ENCODE peak calls at places on chromosome 16, in eight cellular contexts. O is lower lobe of right lung, E is left ventricle myocardium inferior, M is kidney epithelial cell, G is ascending aorta, A is Peyer's patch, U is fibroblast of the aortic adventitia, X is pancreas. S is an unnamed sample.

GRCh38 chr16:77944631-77945030 is 77.7 kb upstream of the CLEC3A start:
- DNase-seq in O (no peak), E (no peak), M (no peak), G (no peak), A (no peak), U (no peak), X (no peak), S (no peak)

GRCh38 chr16:66357523-66357928 is 9.0 kb upstream of the CDH5 start:
- DNase-seq in O (no peak), E (no peak), M (peak), G (peak), A (peak), U (peak), X (no peak), S (peak)

GRCh38 chr16:76222087-76222486 is 55.1 kb upstream of the CNTNAP4 start:
- DNase-seq in O (no peak), E (no peak), M (no peak), G (no peak), A (no peak), U (no peak), X (no peak), S (no peak)

GRCh38 chr16:64687089-64687488 is 434.8 kb downstream of the CDH11 start:
- DNase-seq in O (no peak), E (no peak), M (no peak), G (no peak), A (no peak), U (no peak), X (no peak), S (no peak)

GRCh38 chr16:73768786-73769203 is 527.8 kb upstream of the PSMD7 start:
- DNase-seq in O (no peak), E (no peak), M (no peak), G (peak), A (no peak), U (peak), X (no peak), S (no peak)

GRCh38 chr16:16857603-16858283 is 478.8 kb downstream of the NPIPA7 start:
- DNase-seq in O (no peak), E (no peak), M (no peak), G (no peak), A (no peak), U (no peak), X (no peak), S (no peak)

GRCh38 chr16:85857406-85857805 is 41.6 kb upstream of the IRF8 start:
- DNase-seq in O (no peak), E (no peak), M (no peak), G (no peak), A (peak), U (no peak), X (no peak), S (no peak)

GRCh38 chr16:9847146-9847545 is 335.1 kb downstream of the GRIN2A start:
- DNase-seq in O (no peak), E (no peak), M (no peak), G (no peak), A (no peak), U (no peak), X (no peak), S (no peak)

GRCh38 chr16:58492735-58493134 is 7.2 kb upstream of the NDRG4 start:
- DNase-seq in O (no peak), E (no peak), M (no peak), G (no peak), A (no peak), U (no peak), X (no peak), S (no peak)

GRCh38 chr16:72848759-72849664 is 198.9 kb downstream of the ZFHX3 start:
- DNase-seq in O (peak), E (peak), M (peak), G (peak), A (peak), U (peak), X (peak), S (peak)

GRCh38 chr16:74743045-74743667 is 31.5 kb downstream of the FA2H start:
- DNase-seq in O (no peak), E (no peak), M (no peak), G (no peak), A (no peak), U (no peak), X (no peak), S (no peak)

GRCh38 chr16:87324411-87325275 is 7.5 kb upstream of the C16orf95 start:
- DNase-seq in O (no peak), E (no peak), M (no peak), G (peak), A (peak), U (peak), X (no peak), S (no peak)

GRCh38 chr16:57871457-57871856 is 69.2 kb upstream of the KIFC3 start:
- DNase-seq in O (no peak), E (no peak), M (no peak), G (no peak), A (no peak), U (peak), X (no peak), S (peak)

GRCh38 chr16:87963400-87963799 is 12.2 kb downstream of the BANP start:
- DNase-seq in O (no peak), E (no peak), M (peak), G (no peak), A (no peak), U (peak), X (no peak), S (peak)

GRCh38 chr16:81767987-81768592 is 11.0 kb upstream of the PLCG2 start:
- DNase-seq in O (no peak), E (no peak), M (no peak), G (no peak), A (no peak), U (no peak), X (peak), S (no peak)

GRCh38 chr16:54286330-54287017 is at the start of gene IRX3:
- DNase-seq in O (peak), E (peak), M (peak), G (peak), A (peak), U (peak), X (peak), S (peak)

GRCh38 chr16:86424413-86424812 is 85.9 kb upstream of the FOXF1 start:
- DNase-seq in O (no peak), E (no peak), M (no peak), G (no peak), A (no peak), U (peak), X (no peak), S (no peak)

GRCh38 chr16:64417711-64418227 is 704.1 kb downstream of the CDH11 start:
- DNase-seq in O (no peak), E (no peak), M (no peak), G (no peak), A (no peak), U (peak), X (no peak), S (peak)

GRCh38 chr16:21060027-21060510 is 90.6 kb downstream of the DNAH3 start:
- DNase-seq in O (no peak), E (no peak), M (no peak), G (no peak), A (no peak), U (no peak), X (no peak), S (no peak)

GRCh38 chr16:78198299-78198698 is 98.8 kb downstream of the WWOX start:
- DNase-seq in O (no peak), E (no peak), M (no peak), G (no peak), A (no peak), U (no peak), X (no peak), S (no peak)

GRCh38 chr16:9706217-9706616 is 476.0 kb downstream of the GRIN2A start:
- DNase-seq in O (no peak), E (no peak), M (no peak), G (no peak), A (no peak), U (peak), X (no peak), S (no peak)

GRCh38 chr16:12802048-12802447 is 1.6 kb downstream of the CPPED1 start:
- DNase-seq in O (no peak), E (no peak), M (no peak), G (no peak), A (no peak), U (no peak), X (no peak), S (no peak)
- H3K4me3 ChIP-seq in O (peak), E (peak), M (peak), G (no peak), A (peak), U (no peak), X (no peak), S (no peak)

DNA sequence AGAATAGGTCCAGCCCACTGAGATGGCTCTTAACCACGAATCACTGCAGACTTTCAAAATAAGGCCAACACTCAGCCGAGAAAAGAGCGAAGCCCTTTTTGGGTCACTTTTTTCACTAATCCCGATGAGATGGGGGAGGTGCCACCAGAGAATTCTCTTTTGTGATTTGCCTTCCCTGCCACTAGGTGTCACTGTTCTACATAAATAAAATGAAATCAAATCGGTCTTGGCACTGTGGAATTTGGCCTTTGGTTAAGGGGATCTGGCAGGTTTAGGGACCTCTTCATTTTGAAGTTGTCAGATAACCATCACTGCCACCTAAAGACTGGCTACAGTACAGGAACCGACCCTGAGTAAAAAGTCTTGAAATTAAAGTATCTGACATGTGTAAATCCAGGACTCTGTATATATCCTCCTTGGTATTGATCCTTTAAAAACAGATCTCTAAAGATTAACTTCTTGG is 147.0 kb downstream of the HS3ST4 start:
- DNase-seq in O (no peak), E (no peak), M (peak), G (no peak), A (no peak), U (peak), X (peak), S (peak)
- TF ChIP-seq CTCF in O (peak), E (peak), M (peak), G (peak), A (peak), U (peak), X (peak), S (peak)

GRCh38 chr16:35314298-35314697 is 1854.9 kb downstream of the TP53TG3F start:
- DNase-seq in O (no peak), E (no peak), M (no peak), G (no peak), A (no peak), U (no peak), X (no peak), S (no peak)
- H3K4me3 ChIP-seq in O (no peak), E (no peak), M (no peak), G (no peak), A (no peak), U (no peak), X (no peak), S (no peak)

GRCh38 chr16:47458331-47458730 is 2.5 kb downstream of the ITFG1 start:
- DNase-seq in O (no peak), E (no peak), M (no peak), G (no peak), A (no peak), U (no peak), X (no peak), S (no peak)

GRCh38 chr16:47459603-47460002 is 1.3 kb downstream of the ITFG1 start:
- DNase-seq in O (no peak), E (no peak), M (no peak), G (no peak), A (no peak), U (no peak), X (no peak), S (no peak)

GRCh38 chr16:47461598-47462266 is 601 bp downstream of the PHKB start:
- DNase-seq in O (no peak), E (no peak), M (no peak), G (no peak), A (no peak), U (peak), X (peak), S (no peak)

GRCh38 chr16:47460301-47460754 is 535 bp downstream of the ITFG1 start:
- DNase-seq in O (no peak), E (no peak), M (no peak), G (no peak), A (no peak), U (no peak), X (no peak), S (no peak)

DNA sequence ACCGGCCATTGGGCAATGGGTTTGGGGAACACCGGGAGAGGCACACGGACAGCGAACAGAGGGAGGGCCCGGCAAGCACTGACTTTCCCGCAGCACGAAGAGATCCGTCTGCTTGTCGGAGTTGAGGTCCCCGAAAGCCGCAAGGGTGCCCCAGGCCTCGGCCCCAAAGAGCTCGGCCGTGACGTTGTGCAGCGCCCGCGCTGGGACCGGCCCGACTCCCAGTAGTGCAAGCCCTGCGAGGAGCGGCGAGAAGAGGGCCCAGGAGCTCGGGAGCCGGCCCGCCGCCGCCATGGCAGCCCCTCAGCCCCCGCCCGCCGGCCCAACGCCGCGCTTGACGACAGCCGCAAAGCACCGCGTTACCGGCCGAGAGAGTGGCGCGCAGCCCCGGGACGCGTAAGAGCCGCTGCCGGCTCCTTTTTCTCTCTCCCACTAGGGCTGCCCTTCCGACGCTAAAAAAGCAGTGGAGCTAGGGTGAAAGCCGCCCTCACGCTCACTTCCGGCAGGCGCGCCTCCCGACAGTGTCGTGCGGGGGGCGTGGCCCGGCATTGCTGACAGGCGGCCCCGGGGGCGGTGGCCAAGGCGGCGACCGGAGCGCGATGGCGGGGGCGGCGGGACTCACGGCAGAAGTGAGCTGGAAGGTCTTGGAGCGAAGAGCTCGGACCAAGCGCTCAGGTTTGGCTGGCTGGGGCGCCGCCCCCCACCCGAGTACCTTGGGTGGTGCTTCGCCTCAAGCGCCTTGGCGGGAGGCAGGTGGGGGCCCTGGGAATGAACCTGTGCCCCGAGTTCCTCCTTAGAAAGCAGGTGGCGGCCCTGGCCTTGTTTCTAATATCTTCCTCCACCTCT is at the start of the genes ITFG1 and PHKB:
- DNase-seq in O (peak), E (peak), M (peak), G (peak), A (peak), U (peak), X (peak), S (peak)
- TF ChIP-seq CTCF in O (peak), E (peak), M (no peak), G (no peak), A (peak), U (peak), X (no peak), S (no peak)

GRCh38 chr16:49754495-49755290 is 101.2 kb downstream of the ZNF423 start:
- DNase-seq in O (no peak), E (peak), M (peak), G (no peak), A (peak), U (peak), X (no peak), S (no peak)
- H3K4me3 ChIP-seq in O (peak), E (peak), M (peak), G (peak), A (peak), U (peak), X (peak), S (peak)

DNA sequence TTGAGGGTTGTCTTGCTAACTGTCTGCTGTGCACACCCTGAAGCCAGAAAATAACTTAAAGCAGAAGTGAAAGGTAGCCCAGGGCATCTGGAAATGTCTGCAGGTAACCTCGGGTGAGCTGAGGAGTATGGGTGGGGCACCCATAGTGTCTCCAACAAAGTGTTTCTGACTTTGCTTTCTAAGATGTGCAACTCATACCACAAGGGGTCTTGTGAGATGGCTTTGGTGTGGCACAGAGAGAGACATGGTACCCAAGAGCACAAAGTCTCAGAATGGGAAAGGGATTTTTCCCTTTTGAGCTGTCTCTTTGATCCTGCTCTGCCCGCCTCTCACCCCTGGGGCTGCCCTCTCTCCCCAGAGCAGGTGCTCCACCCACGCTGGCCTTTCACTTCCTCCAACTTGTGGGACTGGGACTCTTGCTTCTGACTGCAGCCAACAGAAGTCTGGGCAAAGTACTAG is 6.9 kb downstream of the CHD9 start:
- DNase-seq in O (peak), E (peak), M (no peak), G (no peak), A (peak), U (no peak), X (no peak), S (no peak)
- TF ChIP-seq CTCF in O (no peak), E (no peak), M (no peak), G (no peak), A (peak), U (no peak), X (no peak), S (no peak)

GRCh38 chr16:84594725-84595038 is 23.2 kb downstream of the COTL1 start:
- DNase-seq in O (no peak), E (no peak), M (no peak), G (no peak), A (no peak), U (no peak), X (no peak), S (no peak)

GRCh38 chr16:84589975-84590719 is 27.7 kb downstream of the COTL1 start:
- DNase-seq in O (no peak), E (no peak), M (no peak), G (no peak), A (no peak), U (no peak), X (no peak), S (no peak)

GRCh38 chr16:84595052-84595481 is 22.8 kb downstream of the COTL1 start:
- DNase-seq in O (peak), E (no peak), M (no peak), G (no peak), A (peak), U (no peak), X (peak), S (no peak)

GRCh38 chr16:84593825-84594724 is 23.8 kb downstream of the COTL1 start:
- DNase-seq in O (peak), E (no peak), M (no peak), G (no peak), A (peak), U (no peak), X (no peak), S (no peak)

GRCh38 chr16:84592718-84593117 is 25.2 kb downstream of the COTL1 start:
- DNase-seq in O (no peak), E (no peak), M (no peak), G (no peak), A (no peak), U (no peak), X (no peak), S (no peak)
- H3K4me3 ChIP-seq in O (no peak), E (no peak), M (no peak), G (no peak), A (no peak), U (no peak), X (no peak), S (no peak)

GRCh38 chr16:13892301-13892700 is 27.7 kb upstream of the ERCC4 start:
- DNase-seq in O (no peak), E (no peak), M (no peak), G (no peak), A (no peak), U (no peak), X (no peak), S (no peak)
- TF ChIP-seq CTCF in O (no peak), E (no peak), M (no peak), G (no peak), A (no peak), U (no peak), X (no peak), S (no peak)